ENCODE peak calls at places on chromosomes 6 and 20, in nine cellular contexts. L is pancreas; V is CD8-positive, alpha-beta T cell; C is transverse colon; Q is astrocyte of the cerebellum; T is A549; F is adrenal gland; K is kidney; U is uterus. A is an unnamed sample.

GRCh38 chr20:53926428-53927028 is 143.9 kb downstream of the BCAS1 start:
- DNase-seq in L (peak; percentile 39), V (no peak), C (peak; percentile 52), Q (peak; percentile 83), T (peak; percentile 68), F (no peak), K (no peak), U (no peak), A (no peak)

GRCh38 chr20:38021373-38021772 is 11.9 kb downstream of the TTI1 start:
- DNase-seq in L (no peak), V (no peak), C (no peak), Q (no peak), T (no peak), F (no peak), K (no peak), U (no peak), A (no peak)

GRCh38 chr6:159067334-159067733 is 22.5 kb upstream of the TAGAP start:
- DNase-seq in L (no peak), V (no peak), C (no peak), Q (no peak), T (no peak), F (no peak), K (no peak), U (no peak), A (no peak)

GRCh38 chr6:144145546-144145945 is 4.8 kb upstream of the STX11 start:
- DNase-seq in L (no peak), V (no peak), C (no peak), Q (no peak), T (no peak), F (no peak), K (no peak), U (no peak), A (no peak)

GRCh38 chr20:1761116-1761515 is 103.5 kb upstream of the SIRPG start:
- DNase-seq in L (no peak), V (no peak), C (no peak), Q (peak; percentile 24), T (peak; percentile 46), F (peak; percentile 72), K (no peak), U (no peak), A (no peak)

GRCh38 chr6:112348891-112349736 is 2.0 kb downstream of the RFPL4B start:
- DNase-seq in L (no peak), V (no peak), C (no peak), Q (no peak), T (no peak), F (no peak), K (no peak), U (no peak), A (no peak)

GRCh38 chr20:433300-433975 is 25.3 kb downstream of the RBCK1 start:
- DNase-seq in L (no peak), V (no peak), C (no peak), Q (no peak), T (no peak), F (no peak), K (no peak), U (no peak), A (no peak)

GRCh38 chr6:90467546-90467945 is 119.3 kb downstream of the MAP3K7 start:
- DNase-seq in L (no peak), V (no peak), C (no peak), Q (no peak), T (no peak), F (no peak), K (no peak), U (no peak), A (no peak)

GRCh38 chr20:49214546-49214945 is 4.7 kb upstream of the DDX27 start:
- DNase-seq in L (no peak), V (no peak), C (no peak), Q (no peak), T (no peak), F (no peak), K (no peak), U (no peak), A (no peak)

GRCh38 chr6:30418448-30418847 is 70.9 kb upstream of the HLA-E start:
- DNase-seq in L (no peak), V (no peak), C (no peak), Q (no peak), T (no peak), F (no peak), K (no peak), U (no peak), A (no peak)
- H3K4me3 ChIP-seq in L (no peak overlapping the region), V (no peak overlapping the region), C (no peak overlapping the region), Q (no peak overlapping the region), T (no peak overlapping the region), F (no peak overlapping the region), K (no peak overlapping the region), U (no peak overlapping the region), A (no peak overlapping the region)

GRCh38 chr6:127120109-127120786 is 1.8 kb downstream of the RSPO3 start:
- DNase-seq in L (no peak), V (no peak), C (no peak), Q (no peak), T (no peak), F (no peak), K (peak; percentile 73), U (peak; percentile 31), A (no peak)

GRCh38 chr6:127119361-127120108 is 1.1 kb downstream of the RSPO3 start:
- DNase-seq in L (no peak), V (no peak), C (no peak), Q (no peak), T (peak; percentile 5), F (no peak), K (peak; percentile 78), U (peak; percentile 41), A (no peak)

GRCh38 chr6:127121637-127121960 is 3.1 kb downstream of the RSPO3 start:
- DNase-seq in L (no peak), V (no peak), C (no peak), Q (no peak), T (no peak), F (no peak), K (no peak), U (no peak), A (no peak)

GRCh38 chr6:127118505-127119360 is at the start of gene RSPO3:
- DNase-seq in L (no peak), V (no peak), C (peak; percentile 11), Q (no peak), T (peak; percentile 31), F (no peak), K (peak; percentile 75), U (peak; percentile 65), A (no peak)

DNA sequence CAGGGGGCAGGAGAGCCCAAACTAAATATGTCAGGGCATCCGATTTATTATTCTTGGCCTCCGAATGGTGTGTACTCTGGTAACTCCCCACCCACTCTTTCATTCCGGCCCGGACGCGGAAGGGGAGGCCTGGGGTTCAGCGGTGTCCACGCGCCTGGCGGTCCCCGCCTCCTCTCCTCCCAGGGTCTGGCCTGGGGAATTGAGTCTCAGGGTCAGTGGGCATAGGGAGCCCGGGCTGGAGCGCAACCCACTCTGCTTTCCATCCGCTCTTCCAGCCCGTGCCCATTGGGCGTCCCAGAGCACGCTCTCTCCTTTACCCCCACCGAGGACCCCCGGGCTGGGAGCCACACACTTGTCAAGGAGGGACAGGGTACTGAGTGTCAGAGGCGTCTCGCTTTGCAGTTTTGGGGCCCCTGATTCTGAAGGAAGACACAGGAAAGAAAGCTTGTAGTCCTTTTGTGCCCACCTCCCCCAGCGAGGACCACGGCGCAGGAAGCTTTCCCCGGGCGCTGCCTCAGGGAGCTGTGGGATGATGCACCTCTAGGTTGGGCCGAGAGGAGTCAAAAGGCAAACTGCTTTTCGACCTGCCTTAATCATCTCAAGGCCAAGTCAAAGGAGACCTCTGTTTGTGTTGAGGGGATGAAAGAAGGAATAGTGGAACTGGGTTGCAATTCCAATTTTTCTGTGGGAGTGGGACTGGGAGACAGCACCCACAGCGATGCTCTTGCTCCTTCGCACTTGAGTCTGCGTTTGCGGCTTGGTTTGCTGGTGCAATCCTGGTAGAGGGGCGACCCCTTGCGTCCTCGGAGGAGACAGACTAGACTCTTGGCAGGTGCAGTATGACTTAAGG is 2.5 kb downstream of the RSPO3 start:
- DNase-seq in L (peak; percentile 58), V (no peak), C (peak; percentile 68), Q (peak; percentile 73), T (peak; percentile 41), F (peak; percentile 55), K (peak; percentile 80), U (peak; percentile 87), A (peak; percentile 96)
- H3K4me3 ChIP-seq in L (no peak overlapping the region), V (no peak overlapping the region), C (peak overlapping the region; percentile 52), Q (peak overlapping the region; percentile 51), T (peak overlapping the region; percentile 90), F (no peak overlapping the region), K (peak overlapping the region; percentile 25), U (peak overlapping the region; percentile 61), A (peak overlapping the region; percentile 42)

DNA sequence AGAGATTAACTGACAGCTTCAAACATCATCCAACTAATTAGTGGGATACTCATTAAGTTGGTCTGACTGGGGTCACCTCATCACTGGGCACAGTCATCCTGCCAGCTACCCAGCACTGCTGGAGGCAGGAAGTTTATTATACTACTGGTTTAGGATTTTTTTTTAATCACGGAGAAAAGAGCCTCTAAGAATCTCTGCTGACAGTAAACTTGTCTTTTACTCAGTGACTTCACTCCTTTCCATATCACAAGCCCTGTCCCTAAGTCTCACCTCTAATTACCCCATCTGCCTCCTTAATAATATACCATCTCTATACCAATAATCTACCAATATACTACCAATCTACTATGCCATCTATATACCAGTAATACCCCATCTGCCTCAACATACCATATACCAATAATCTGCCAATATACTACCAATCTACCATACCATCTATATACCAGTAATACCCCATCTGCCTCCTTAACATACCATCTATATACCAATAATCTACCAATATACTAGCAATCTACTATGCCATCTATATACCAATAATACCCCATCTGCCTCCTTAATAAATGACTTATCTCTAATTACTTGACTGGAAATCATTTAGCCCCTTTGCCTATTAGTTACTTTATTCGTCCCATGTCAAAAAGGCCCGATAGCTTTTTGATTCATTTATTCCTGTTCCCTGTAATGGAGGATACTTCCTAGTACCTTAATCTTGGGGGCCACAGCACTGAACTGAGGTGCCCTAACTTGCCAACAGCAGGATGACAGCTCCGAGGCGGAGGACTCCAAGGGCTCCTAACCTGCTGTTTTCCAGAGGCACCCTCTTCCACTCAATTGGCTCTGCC is 5.0 kb downstream of the ATP5F1E start:
- DNase-seq in L (no peak), V (no peak), C (no peak), Q (no peak), T (no peak), F (no peak), K (no peak), U (no peak), A (no peak)
- H3K4me3 ChIP-seq in L (no peak overlapping the region), V (no peak overlapping the region), C (no peak overlapping the region), Q (peak overlapping the region; percentile 12), T (no peak overlapping the region), F (no peak overlapping the region), K (no peak overlapping the region), U (no peak overlapping the region), A (no peak overlapping the region)

DNA sequence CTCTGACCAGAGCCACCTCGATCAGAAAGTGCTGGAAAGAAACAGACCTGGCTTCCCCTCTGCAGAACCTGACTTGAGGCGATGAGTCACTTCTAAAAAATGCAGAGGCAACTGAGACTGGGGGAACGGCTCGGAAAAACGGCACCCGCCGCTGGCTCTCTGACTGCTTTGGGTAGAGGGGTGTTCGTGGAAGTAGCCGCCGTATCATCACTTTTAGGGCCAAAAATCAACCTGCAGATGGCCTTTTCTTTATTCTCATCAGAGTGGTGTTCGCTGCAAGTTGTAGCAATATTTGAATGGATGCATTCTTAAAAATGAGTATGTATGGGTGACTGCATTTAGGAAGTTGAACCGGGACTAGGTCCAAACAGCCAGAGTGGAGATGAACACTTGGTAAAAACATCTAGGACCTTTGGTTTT is 807 bp downstream of the CAP2 start:
- DNase-seq in L (peak; percentile 57), V (no peak), C (peak; percentile 51), Q (peak; percentile 65), T (peak; percentile 61), F (peak; percentile 72), K (peak; percentile 72), U (peak; percentile 50), A (no peak)
- H3K4me3 ChIP-seq in L (peak overlapping the region; percentile 19), V (no peak overlapping the region), C (peak overlapping the region; percentile 93), Q (peak overlapping the region; percentile 70), T (peak overlapping the region; percentile 85), F (peak overlapping the region; percentile 30), K (peak overlapping the region; percentile 61), U (peak overlapping the region; percentile 69), A (peak overlapping the region; percentile 80)

A was measured in vagina.